ENCODE peak calls at places on chromosomes 2 and 18, in eight cellular contexts. N, K, T, B, H, W, O and C are unnamed samples.
A peak's percentile ranks its signal among the peaks of the same experiment; 100 is the strongest.

GRCh38 chr2:158518083-158518482 is 61.3 kb downstream of the PKP4 start:
- DNase-seq in K (peak; percentile 33), T (no peak), O (no peak), W (no peak), N (peak; percentile 23), H (no peak), B (no peak), C (no peak)

GRCh38 chr2:235514627-235515363 is 21.0 kb downstream of the AGAP1 start:
- DNase-seq in H (no peak), T (no peak), W (no peak), B (no peak), O (no peak), K (peak; percentile 52), N (no peak), C (peak; percentile 75)

GRCh38 chr2:235421618-235422017 is 72.2 kb upstream of the AGAP1 start:
- DNase-seq in B (no peak), K (no peak), H (no peak), W (no peak), O (peak; percentile 13), N (no peak), T (no peak), C (no peak)

GRCh38 chr2:64852771-64853241 is 136.4 kb upstream of the SLC1A4 start:
- DNase-seq in O (no peak), K (no peak), N (peak; percentile 99), H (no peak), T (no peak), W (no peak), B (no peak), C (no peak)

GRCh38 chr2:144523606-144524131 is 3.8 kb upstream of the ZEB2 start:
- DNase-seq in B (no peak), N (no peak), K (no peak), T (no peak), O (peak; percentile 15), H (peak; percentile 55), W (no peak), C (peak; percentile 77)

GRCh38 chr18:48080546-48080945 is 150.1 kb upstream of the SMAD2 start:
- DNase-seq in B (no peak), T (no peak), K (no peak), H (no peak), N (no peak), W (no peak), O (no peak), C (peak; percentile 70)

GRCh38 chr2:192377174-192377573 is 182.4 kb upstream of the TMEFF2 start:
- DNase-seq in O (no peak), K (no peak), T (no peak), N (no peak), B (no peak), H (no peak), W (no peak), C (no peak)

GRCh38 chr2:101883860-101884259 is 107.9 kb upstream of the IL1R2 start:
- DNase-seq in B (peak; percentile 31), O (peak; percentile 0), H (peak; percentile 54), T (peak; percentile 27), W (no peak), K (peak; percentile 70), N (peak; percentile 67), C (peak; percentile 49)

GRCh38 chr2:9753665-9754531 is 89.4 kb upstream of the TAF1B start:
- DNase-seq in H (no peak), W (no peak), T (peak; percentile 72), B (no peak), K (peak; percentile 79), N (no peak), O (no peak), C (no peak)

GRCh38 chr2:26605969-26606846 is 35.0 kb downstream of the CIB4 start:
- DNase-seq in B (no peak), O (no peak), K (no peak), H (no peak), T (no peak), N (no peak), W (no peak), C (no peak)

GRCh38 chr2:136117391-136117841 is 533 bp downstream of the CXCR4 start:
- DNase-seq in W (peak; percentile 45), K (no peak), H (peak; percentile 39), O (peak; percentile 74), T (peak; percentile 65), N (no peak), B (no peak), C (peak; percentile 62)

GRCh38 chr18:36808681-36809080 is 20.1 kb downstream of the TPGS2 start:
- DNase-seq in O (no peak), N (no peak), B (peak; percentile 38), W (no peak), H (peak; percentile 66), T (no peak), K (no peak), C (no peak)

GRCh38 chr2:86661333-86661732 is 37.7 kb upstream of the RNF103 start:
- DNase-seq in T (no peak), B (no peak), H (peak; percentile 6), K (peak; percentile 13), W (no peak), N (no peak), O (no peak), C (no peak)

GRCh38 chr2:235106874-235107639 is 155.2 kb downstream of the SH3BP4 start:
- DNase-seq in B (peak; percentile 40), K (peak; percentile 51), W (no peak), N (no peak), T (peak; percentile 19), H (peak; percentile 76), O (peak; percentile 22), C (peak; percentile 79)

GRCh38 chr2:174545240-174545639 is 52.4 kb downstream of the WIPF1 start:
- DNase-seq in B (no peak), H (no peak), K (no peak), O (no peak), N (no peak), W (no peak), T (no peak), C (no peak)

GRCh38 chr2:120613742-120614481 is 121.8 kb upstream of the GLI2 start:
- DNase-seq in W (no peak), O (no peak), T (no peak), B (peak; percentile 71), K (no peak), N (no peak), H (peak; percentile 70), C (no peak)

GRCh38 chr18:12326711-12327460 is 18.8 kb downstream of the TUBB6 start:
- DNase-seq in K (no peak), H (no peak), W (no peak), O (no peak), N (no peak), T (no peak), B (no peak), C (no peak)

GRCh38 chr2:25699206-25699605 is 25.8 kb upstream of the DTNB start:
- DNase-seq in N (no peak), H (no peak), B (no peak), O (no peak), K (no peak), W (no peak), T (no peak), C (no peak)

GRCh38 chr18:8188196-8188595 is 421.0 kb upstream of the RAB12 start:
- DNase-seq in N (no peak), K (peak; percentile 18), B (no peak), O (no peak), H (peak; percentile 58), T (no peak), W (no peak), C (no peak)

GRCh38 chr2:60294901-60295590 is 258.4 kb downstream of the BCL11A start:
- DNase-seq in K (no peak), W (no peak), H (no peak), T (no peak), N (no peak), O (no peak), B (no peak), C (peak; percentile 54)

GRCh38 chr2:9896216-9896615 is 52.9 kb downstream of the TAF1B start:
- DNase-seq in H (no peak), K (no peak), B (no peak), W (no peak), O (no peak), N (no peak), T (no peak), C (no peak)

GRCh38 chr18:61900504-61901281 is 7.9 kb upstream of the RNF152 start:
- DNase-seq in H (no peak), T (no peak), K (no peak), N (no peak), B (no peak), O (no peak), W (no peak), C (no peak)

GRCh38 chr2:135773917-135774316 is 32.3 kb downstream of the UBXN4 start:
- DNase-seq in B (no peak), N (peak; percentile 57), O (no peak), K (peak; percentile 71), W (no peak), H (peak; percentile 55), T (no peak), C (no peak)

GRCh38 chr2:5695641-5696350 is 3.6 kb downstream of the SOX11 start:
- DNase-seq in N (no peak), T (no peak), K (no peak), B (no peak), O (peak; percentile 56), H (peak; percentile 72), W (no peak), C (peak; percentile 83)

GRCh38 chr2:26712486-26713465 is 20.3 kb downstream of the KCNK3 start:
- DNase-seq in T (no peak), W (no peak), O (peak; percentile 88), H (no peak), K (no peak), B (no peak), N (no peak), C (no peak)

GRCh38 chr18:62771494-62771893 is 56.2 kb downstream of the PHLPP1 start:
- DNase-seq in N (no peak), B (no peak), W (no peak), O (no peak), T (no peak), H (no peak), K (no peak), C (no peak)

GRCh38 chr2:224884188-224884587 is 158.1 kb downstream of the DOCK10 start:
- DNase-seq in N (peak; percentile 95), W (no peak), O (no peak), K (no peak), H (peak; percentile 51), T (no peak), B (peak; percentile 65), C (no peak)

GRCh38 chr2:178331474-178332431 is 119.2 kb downstream of the PRKRA start:
- DNase-seq in W (no peak), K (peak; percentile 97), N (no peak), T (no peak), H (no peak), B (no peak), O (no peak), C (no peak)

GRCh38 chr2:207879536-207879935 is 109.8 kb upstream of the FZD5 start:
- DNase-seq in B (no peak), N (no peak), H (peak; percentile 42), T (no peak), K (peak; percentile 18), O (no peak), W (no peak), C (no peak)